ENCODE peak calls at places on chromosomes 5 and 9, in nine cellular contexts. One of them, this sample, is unnamed. For H3K4me1, the result is how much of the 10 kb centered on the place peaks cover.

GRCh38 chr9:36664806-36665205 is 92.1 kb downstream of the MELK start:
- DNase-seq in CD4-positive, CD25-positive, alpha-beta regulatory T cell: no peak
- DNase-seq in H1: no peak
- DNase-seq in vagina: no peak
- DNase-seq in CD8-positive, alpha-beta T cell: no peak
- DNase-seq in stomach: no peak
- DNase-seq in heart left ventricle: no peak
- DNase-seq in PC-9: no peak
- DNase-seq in lung: no peak
- DNase-seq in this sample: no peak

GRCh38 chr9:7520396-7520795 is 279.2 kb downstream of the DMAC1 start:
- DNase-seq in CD4-positive, CD25-positive, alpha-beta regulatory T cell: no peak
- DNase-seq in H1: no peak
- DNase-seq in vagina: no peak
- DNase-seq in CD8-positive, alpha-beta T cell: no peak
- DNase-seq in stomach: no peak
- DNase-seq in heart left ventricle: no peak
- DNase-seq in PC-9: no peak
- DNase-seq in lung: no peak
- DNase-seq in this sample: no peak

GRCh38 chr5:167123126-167123525 is 1168.3 kb upstream of the WWC1 start:
- DNase-seq in CD4-positive, CD25-positive, alpha-beta regulatory T cell: no peak
- DNase-seq in H1: no peak
- DNase-seq in vagina: no peak
- DNase-seq in CD8-positive, alpha-beta T cell: no peak
- DNase-seq in stomach: no peak
- DNase-seq in heart left ventricle: no peak
- DNase-seq in PC-9: no peak
- DNase-seq in lung: no peak
- DNase-seq in this sample: no peak

GRCh38 chr5:5490774-5491347 is 68.4 kb downstream of the ICE1 start:
- DNase-seq in CD4-positive, CD25-positive, alpha-beta regulatory T cell: no peak
- DNase-seq in H1: no peak
- DNase-seq in vagina: no peak
- DNase-seq in CD8-positive, alpha-beta T cell: no peak
- DNase-seq in stomach: no peak
- DNase-seq in heart left ventricle: no peak
- DNase-seq in PC-9: no peak
- DNase-seq in lung: no peak
- DNase-seq in this sample: no peak

GRCh38 chr5:157549283-157549629 is 26.3 kb downstream of the ADAM19 start:
- DNase-seq in CD4-positive, CD25-positive, alpha-beta regulatory T cell: no peak
- DNase-seq in H1: no peak
- DNase-seq in vagina: no peak
- DNase-seq in CD8-positive, alpha-beta T cell: no peak
- DNase-seq in stomach: no peak
- DNase-seq in heart left ventricle: no peak
- DNase-seq in PC-9: peak
- DNase-seq in lung: no peak
- DNase-seq in this sample: no peak

GRCh38 chr5:170519500-170519899 is 15.7 kb downstream of the KCNIP1 start:
- DNase-seq in CD4-positive, CD25-positive, alpha-beta regulatory T cell: no peak
- DNase-seq in H1: no peak
- DNase-seq in vagina: no peak
- DNase-seq in CD8-positive, alpha-beta T cell: no peak
- DNase-seq in stomach: no peak
- DNase-seq in heart left ventricle: no peak
- DNase-seq in PC-9: no peak
- DNase-seq in lung: no peak
- DNase-seq in this sample: no peak

GRCh38 chr5:42494414-42494813 is 71.2 kb downstream of the GHR start:
- DNase-seq in CD4-positive, CD25-positive, alpha-beta regulatory T cell: no peak
- DNase-seq in H1: no peak
- DNase-seq in vagina: no peak
- DNase-seq in CD8-positive, alpha-beta T cell: no peak
- DNase-seq in stomach: no peak
- DNase-seq in heart left ventricle: no peak
- DNase-seq in PC-9: no peak
- DNase-seq in lung: no peak
- DNase-seq in this sample: no peak

GRCh38 chr5:38434981-38435710 is 121.3 kb downstream of the LIFR start:
- DNase-seq in CD4-positive, CD25-positive, alpha-beta regulatory T cell: no peak
- DNase-seq in H1: no peak
- DNase-seq in vagina: no peak
- DNase-seq in CD8-positive, alpha-beta T cell: no peak
- DNase-seq in stomach: no peak
- DNase-seq in heart left ventricle: no peak
- DNase-seq in PC-9: no peak
- DNase-seq in lung: no peak
- DNase-seq in this sample: no peak

GRCh38 chr5:134206627-134207160 is 19.2 kb downstream of the PPP2CA start:
- DNase-seq in CD4-positive, CD25-positive, alpha-beta regulatory T cell: no peak
- DNase-seq in H1: no peak
- DNase-seq in vagina: no peak
- DNase-seq in CD8-positive, alpha-beta T cell: no peak
- DNase-seq in stomach: no peak
- DNase-seq in heart left ventricle: no peak
- DNase-seq in PC-9: no peak
- DNase-seq in lung: no peak
- DNase-seq in this sample: no peak

GRCh38 chr9:2317591-2317990 is 302.4 kb downstream of the SMARCA2 start:
- DNase-seq in CD4-positive, CD25-positive, alpha-beta regulatory T cell: no peak
- DNase-seq in H1: no peak
- DNase-seq in vagina: no peak
- DNase-seq in CD8-positive, alpha-beta T cell: no peak
- DNase-seq in stomach: no peak
- DNase-seq in heart left ventricle: no peak
- DNase-seq in PC-9: peak
- DNase-seq in lung: no peak
- DNase-seq in this sample: no peak

GRCh38 chr5:72517961-72518690 is 10.9 kb upstream of the ZNF366 start:
- DNase-seq in CD4-positive, CD25-positive, alpha-beta regulatory T cell: no peak
- DNase-seq in H1: no peak
- DNase-seq in vagina: no peak
- DNase-seq in CD8-positive, alpha-beta T cell: no peak
- DNase-seq in stomach: peak
- DNase-seq in heart left ventricle: peak
- DNase-seq in PC-9: no peak
- DNase-seq in lung: peak
- DNase-seq in this sample: no peak

GRCh38 chr9:107488400-107489143 is 997 bp downstream of the KLF4 start:
- DNase-seq in CD4-positive, CD25-positive, alpha-beta regulatory T cell: no peak
- DNase-seq in H1: no peak
- DNase-seq in vagina: no peak
- DNase-seq in CD8-positive, alpha-beta T cell: no peak
- DNase-seq in stomach: peak
- DNase-seq in heart left ventricle: peak
- DNase-seq in PC-9: peak
- DNase-seq in lung: peak
- DNase-seq in this sample: peak

GRCh38 chr9:81560851-81561732 is 128.3 kb downstream of the TLE1 start:
- DNase-seq in CD4-positive, CD25-positive, alpha-beta regulatory T cell: no peak
- DNase-seq in H1: no peak
- DNase-seq in vagina: no peak
- DNase-seq in CD8-positive, alpha-beta T cell: no peak
- DNase-seq in stomach: no peak
- DNase-seq in heart left ventricle: no peak
- DNase-seq in PC-9: no peak
- DNase-seq in lung: no peak
- DNase-seq in this sample: no peak
- H3K4me1 ChIP-seq in CD4-positive, CD25-positive, alpha-beta regulatory T cell: under half
- H3K4me1 ChIP-seq in H1: under half
- H3K4me1 ChIP-seq in vagina: under half
- H3K4me1 ChIP-seq in CD8-positive, alpha-beta T cell: under half
- H3K4me1 ChIP-seq in stomach: under half
- H3K4me1 ChIP-seq in heart left ventricle: under half
- H3K4me1 ChIP-seq in PC-9: half or more
- H3K4me1 ChIP-seq in lung: under half
- H3K4me1 ChIP-seq in this sample: under half

GRCh38 chr5:150026682-150027172 is 26.2 kb downstream of the HMGXB3 start:
- DNase-seq in CD4-positive, CD25-positive, alpha-beta regulatory T cell: no peak
- DNase-seq in H1: no peak
- DNase-seq in vagina: no peak
- DNase-seq in CD8-positive, alpha-beta T cell: no peak
- DNase-seq in stomach: no peak
- DNase-seq in heart left ventricle: no peak
- DNase-seq in PC-9: no peak
- DNase-seq in lung: no peak
- DNase-seq in this sample: no peak
- H3K4me1 ChIP-seq in CD4-positive, CD25-positive, alpha-beta regulatory T cell: under half
- H3K4me1 ChIP-seq in H1: under half
- H3K4me1 ChIP-seq in vagina: under half
- H3K4me1 ChIP-seq in CD8-positive, alpha-beta T cell: under half
- H3K4me1 ChIP-seq in stomach: under half
- H3K4me1 ChIP-seq in heart left ventricle: under half
- H3K4me1 ChIP-seq in PC-9: under half
- H3K4me1 ChIP-seq in lung: under half
- H3K4me1 ChIP-seq in this sample: under half

GRCh38 chr5:125412561-125413535 is 666.4 kb upstream of the ZNF608 start:
- DNase-seq in CD4-positive, CD25-positive, alpha-beta regulatory T cell: no peak
- DNase-seq in H1: peak
- DNase-seq in vagina: no peak
- DNase-seq in CD8-positive, alpha-beta T cell: no peak
- DNase-seq in stomach: peak
- DNase-seq in heart left ventricle: peak
- DNase-seq in PC-9: peak
- DNase-seq in lung: peak
- DNase-seq in this sample: peak
- H3K4me1 ChIP-seq in CD4-positive, CD25-positive, alpha-beta regulatory T cell: under half
- H3K4me1 ChIP-seq in H1: under half
- H3K4me1 ChIP-seq in vagina: half or more
- H3K4me1 ChIP-seq in CD8-positive, alpha-beta T cell: under half
- H3K4me1 ChIP-seq in stomach: under half
- H3K4me1 ChIP-seq in heart left ventricle: under half
- H3K4me1 ChIP-seq in PC-9: under half
- H3K4me1 ChIP-seq in lung: under half
- H3K4me1 ChIP-seq in this sample: under half

DNA sequence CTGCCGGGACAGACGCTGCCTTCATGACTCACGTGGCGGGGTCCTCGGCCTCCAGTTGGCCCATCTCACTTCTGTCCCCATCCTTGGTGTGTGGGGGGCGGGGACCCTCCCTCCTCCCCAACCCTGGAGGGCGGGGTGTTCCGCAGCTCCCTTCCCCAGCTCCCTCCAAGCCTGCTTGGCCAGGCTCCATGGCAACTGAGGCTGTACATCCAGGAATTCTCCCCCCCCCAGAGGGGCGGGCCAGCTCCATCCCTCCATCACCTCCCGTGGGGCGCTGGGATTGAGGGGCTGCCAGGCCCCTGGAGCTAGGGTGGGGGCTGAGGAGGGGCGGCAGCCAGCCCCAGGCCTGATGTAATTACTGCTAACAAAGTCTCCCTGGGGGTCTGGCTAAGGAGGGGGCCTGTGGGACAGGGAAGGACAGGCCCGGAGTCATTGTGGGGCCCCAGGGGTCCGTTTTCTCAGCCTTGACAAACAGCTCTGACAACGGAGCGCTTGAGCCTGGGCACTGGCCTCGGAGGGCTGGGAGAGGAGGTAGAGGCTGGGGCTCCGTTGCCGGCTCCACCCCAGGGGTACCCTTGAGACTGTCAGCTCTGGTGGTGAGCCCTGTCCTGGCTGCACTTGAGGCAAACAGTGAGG is 8.0 kb downstream of the DIPK1B start:
- DNase-seq in CD4-positive, CD25-positive, alpha-beta regulatory T cell: no peak
- DNase-seq in H1: no peak
- DNase-seq in vagina: no peak
- DNase-seq in CD8-positive, alpha-beta T cell: no peak
- DNase-seq in stomach: no peak
- DNase-seq in heart left ventricle: no peak
- DNase-seq in PC-9: no peak
- DNase-seq in lung: no peak
- DNase-seq in this sample: peak
- H3K4me1 ChIP-seq in CD4-positive, CD25-positive, alpha-beta regulatory T cell: under half
- H3K4me1 ChIP-seq in H1: under half
- H3K4me1 ChIP-seq in vagina: under half
- H3K4me1 ChIP-seq in CD8-positive, alpha-beta T cell: under half
- H3K4me1 ChIP-seq in stomach: under half
- H3K4me1 ChIP-seq in heart left ventricle: under half
- H3K4me1 ChIP-seq in PC-9: under half
- H3K4me1 ChIP-seq in lung: under half
- H3K4me1 ChIP-seq in this sample: under half

GRCh38 chr5:20575515-20575914 is 587.5 kb upstream of the CDH18 start:
- DNase-seq in CD4-positive, CD25-positive, alpha-beta regulatory T cell: no peak
- DNase-seq in H1: no peak
- DNase-seq in vagina: no peak
- DNase-seq in CD8-positive, alpha-beta T cell: no peak
- DNase-seq in stomach: no peak
- DNase-seq in heart left ventricle: no peak
- DNase-seq in PC-9: no peak
- DNase-seq in lung: no peak
- DNase-seq in this sample: no peak

GRCh38 chr5:20570486-20570885 is 582.5 kb upstream of the CDH18 start:
- DNase-seq in CD4-positive, CD25-positive, alpha-beta regulatory T cell: no peak
- DNase-seq in H1: no peak
- DNase-seq in vagina: no peak
- DNase-seq in CD8-positive, alpha-beta T cell: no peak
- DNase-seq in stomach: no peak
- DNase-seq in heart left ventricle: no peak
- DNase-seq in PC-9: no peak
- DNase-seq in lung: no peak
- DNase-seq in this sample: no peak

GRCh38 chr5:20574576-20574975 is 586.6 kb upstream of the CDH18 start:
- DNase-seq in CD4-positive, CD25-positive, alpha-beta regulatory T cell: no peak
- DNase-seq in H1: no peak
- DNase-seq in vagina: no peak
- DNase-seq in CD8-positive, alpha-beta T cell: no peak
- DNase-seq in stomach: no peak
- DNase-seq in heart left ventricle: no peak
- DNase-seq in PC-9: no peak
- DNase-seq in lung: no peak
- DNase-seq in this sample: no peak

GRCh38 chr5:20572560-20572959 is 584.6 kb upstream of the CDH18 start:
- DNase-seq in CD4-positive, CD25-positive, alpha-beta regulatory T cell: no peak
- DNase-seq in H1: no peak
- DNase-seq in vagina: no peak
- DNase-seq in CD8-positive, alpha-beta T cell: no peak
- DNase-seq in stomach: no peak
- DNase-seq in heart left ventricle: no peak
- DNase-seq in PC-9: peak
- DNase-seq in lung: no peak
- DNase-seq in this sample: no peak
- H3K4me1 ChIP-seq in CD4-positive, CD25-positive, alpha-beta regulatory T cell: under half
- H3K4me1 ChIP-seq in H1: under half
- H3K4me1 ChIP-seq in vagina: under half
- H3K4me1 ChIP-seq in CD8-positive, alpha-beta T cell: under half
- H3K4me1 ChIP-seq in stomach: under half
- H3K4me1 ChIP-seq in heart left ventricle: under half
- H3K4me1 ChIP-seq in PC-9: under half
- H3K4me1 ChIP-seq in lung: under half
- H3K4me1 ChIP-seq in this sample: under half

DNA sequence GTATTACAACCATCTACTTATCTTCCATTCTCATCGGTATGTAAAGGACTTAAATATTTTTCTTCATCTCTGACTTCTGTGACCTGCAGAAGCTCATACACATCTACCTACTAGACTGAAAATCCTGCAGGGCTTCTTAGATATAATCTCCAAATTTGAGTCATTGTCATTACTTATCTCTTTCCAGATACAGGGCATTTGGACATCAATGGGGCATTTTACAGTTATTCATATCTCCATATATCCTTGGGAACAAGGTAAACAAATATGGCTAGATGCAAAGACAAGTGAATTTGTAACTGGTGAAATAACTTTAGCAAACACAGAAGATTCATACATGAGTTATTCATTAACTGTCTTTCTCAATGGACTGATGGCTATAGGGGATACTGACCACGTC is 37.7 kb upstream of the IL7R start:
- DNase-seq in CD4-positive, CD25-positive, alpha-beta regulatory T cell: no peak
- DNase-seq in H1: no peak
- DNase-seq in vagina: no peak
- DNase-seq in CD8-positive, alpha-beta T cell: no peak
- DNase-seq in stomach: no peak
- DNase-seq in heart left ventricle: no peak
- DNase-seq in PC-9: peak
- DNase-seq in lung: no peak
- DNase-seq in this sample: no peak
- H3K4me1 ChIP-seq in CD4-positive, CD25-positive, alpha-beta regulatory T cell: under half
- H3K4me1 ChIP-seq in H1: under half
- H3K4me1 ChIP-seq in vagina: under half
- H3K4me1 ChIP-seq in CD8-positive, alpha-beta T cell: half or more
- H3K4me1 ChIP-seq in stomach: under half
- H3K4me1 ChIP-seq in heart left ventricle: under half
- H3K4me1 ChIP-seq in PC-9: under half
- H3K4me1 ChIP-seq in lung: under half
- H3K4me1 ChIP-seq in this sample: under half